ENCODE peak calls at places on chromosomes 7 and 10, in nine cellular contexts. V is dorsolateral prefrontal cortex, F is fibroblast of the aortic adventitia, A is WTC11, K is A673, O is A549, M is fibroblast of lung, X is omental fat pad, Q is left lung. N is an unnamed sample.

GRCh38 chr10:49783645-49784044 is 21.5 kb upstream of the OGDHL start:
- DNase-seq in V (no peak), F (no peak), A (no peak), K (no peak), O (no peak), M (no peak), X (no peak), Q (no peak), N (no peak)

GRCh38 chr10:108801775-108802516 is 1121.4 kb downstream of the XPNPEP1 start:
- DNase-seq in V (no peak), F (peak), A (no peak), K (no peak), O (no peak), M (peak), X (no peak), Q (no peak), N (peak)

GRCh38 chr7:92061154-92061553 is 73.1 kb downstream of the CYP51A1 start:
- DNase-seq in V (no peak), F (no peak), A (no peak), K (no peak), O (no peak), M (no peak), X (no peak), Q (no peak), N (no peak)

GRCh38 chr7:73977626-73978618 is 50.1 kb upstream of the ELN start:
- DNase-seq in V (no peak), F (peak), A (no peak), K (no peak), O (no peak), M (no peak), X (peak), Q (no peak), N (no peak)

GRCh38 chr7:43577485-43577951 is 5.4 kb upstream of the STK17A start:
- DNase-seq in V (no peak), F (peak), A (peak), K (no peak), O (no peak), M (peak), X (no peak), Q (no peak), N (no peak)

GRCh38 chr10:72337039-72337629 is 17.6 kb downstream of the DNAJB12 start:
- DNase-seq in V (peak), F (peak), A (peak), K (peak), O (peak), M (peak), X (peak), Q (peak), N (no peak)

GRCh38 chr7:42269161-42269560 is 32.2 kb upstream of the GLI3 start:
- DNase-seq in V (no peak), F (no peak), A (no peak), K (peak), O (no peak), M (no peak), X (no peak), Q (no peak), N (no peak)

GRCh38 chr7:132053871-132054270 is 497.4 kb upstream of the PODXL start:
- DNase-seq in V (no peak), F (no peak), A (no peak), K (no peak), O (no peak), M (no peak), X (no peak), Q (no peak), N (no peak)

GRCh38 chr7:107162466-107162865 is 6.3 kb upstream of the HBP1 start:
- DNase-seq in V (no peak), F (no peak), A (no peak), K (no peak), O (no peak), M (no peak), X (no peak), Q (no peak), N (no peak)

GRCh38 chr10:60943372-60944158 is 420 bp downstream of the RHOBTB1 start:
- DNase-seq in V (peak), F (peak), A (peak), K (peak), O (peak), M (peak), X (peak), Q (peak), N (no peak)

GRCh38 chr7:14850039-14850438 is 52.5 kb downstream of the DGKB start:
- DNase-seq in V (no peak), F (no peak), A (no peak), K (peak), O (no peak), M (no peak), X (no peak), Q (no peak), N (no peak)

GRCh38 chr10:35074266-35074665 is 15.9 kb downstream of the CUL2 start:
- DNase-seq in V (no peak), F (peak), A (no peak), K (no peak), O (no peak), M (no peak), X (no peak), Q (no peak), N (no peak)

GRCh38 chr7:131231381-131232220 is 96.1 kb upstream of the MKLN1 start:
- DNase-seq in V (no peak), F (peak), A (no peak), K (no peak), O (no peak), M (peak), X (no peak), Q (peak), N (peak)

GRCh38 chr10:75111906-75112703 is 649 bp downstream of the SAMD8 start:
- DNase-seq in V (peak), F (peak), A (peak), K (peak), O (peak), M (peak), X (peak), Q (peak), N (peak)

GRCh38 chr10:86130737-86131475 is 235.7 kb downstream of the GRID1 start:
- DNase-seq in V (no peak), F (no peak), A (no peak), K (no peak), O (no peak), M (no peak), X (no peak), Q (no peak), N (no peak)

GRCh38 chr10:73183882-73184281 is 16.0 kb downstream of the FAM149B1 start:
- DNase-seq in V (no peak), F (peak), A (no peak), K (no peak), O (no peak), M (no peak), X (no peak), Q (no peak), N (no peak)

GRCh38 chr7:74372060-74372408 is 81.7 kb upstream of the GTF2IRD1 start:
- DNase-seq in V (peak), F (no peak), A (no peak), K (no peak), O (no peak), M (no peak), X (no peak), Q (no peak), N (no peak)

GRCh38 chr7:36281945-36282727 is 107.5 kb upstream of the ANLN start:
- DNase-seq in V (no peak), F (peak), A (no peak), K (no peak), O (no peak), M (no peak), X (no peak), Q (no peak), N (no peak)

GRCh38 chr7:152366662-152367061 is 69.1 kb downstream of the KMT2C start:
- DNase-seq in V (no peak), F (peak), A (no peak), K (no peak), O (no peak), M (no peak), X (no peak), Q (no peak), N (no peak)

GRCh38 chr10:24820616-24821015 is 96.9 kb upstream of the ARHGAP21 start:
- DNase-seq in V (no peak), F (no peak), A (no peak), K (no peak), O (no peak), M (no peak), X (no peak), Q (no peak), N (no peak)

GRCh38 chr7:10106609-10107008 is 867.1 kb upstream of the PHF14 start:
- DNase-seq in V (no peak), F (no peak), A (no peak), K (no peak), O (no peak), M (no peak), X (no peak), Q (no peak), N (no peak)

GRCh38 chr10:8913720-8914119 is 859.2 kb downstream of the GATA3 start:
- DNase-seq in V (no peak), F (peak), A (no peak), K (no peak), O (no peak), M (peak), X (no peak), Q (no peak), N (no peak)

GRCh38 chr7:140349172-140349771 is 49.1 kb downstream of the SLC37A3 start:
- DNase-seq in V (no peak), F (peak), A (no peak), K (no peak), O (no peak), M (no peak), X (no peak), Q (no peak), N (no peak)

GRCh38 chr7:134935701-134936100 is 50.6 kb upstream of the AGBL3 start:
- DNase-seq in V (no peak), F (peak), A (no peak), K (no peak), O (no peak), M (no peak), X (no peak), Q (no peak), N (no peak)

GRCh38 chr7:14886533-14886932 is 16.0 kb downstream of the DGKB start:
- DNase-seq in V (no peak), F (no peak), A (no peak), K (no peak), O (no peak), M (no peak), X (no peak), Q (no peak), N (no peak)

GRCh38 chr7:74722045-74722603 is 51.7 kb upstream of the NCF1 start:
- DNase-seq in V (no peak), F (no peak), A (no peak), K (no peak), O (no peak), M (no peak), X (no peak), Q (no peak), N (no peak)

GRCh38 chr10:95394161-95394880 is 103.5 kb upstream of the PDLIM1 start:
- DNase-seq in V (no peak), F (no peak), A (no peak), K (no peak), O (peak), M (no peak), X (no peak), Q (no peak), N (no peak)

DNA sequence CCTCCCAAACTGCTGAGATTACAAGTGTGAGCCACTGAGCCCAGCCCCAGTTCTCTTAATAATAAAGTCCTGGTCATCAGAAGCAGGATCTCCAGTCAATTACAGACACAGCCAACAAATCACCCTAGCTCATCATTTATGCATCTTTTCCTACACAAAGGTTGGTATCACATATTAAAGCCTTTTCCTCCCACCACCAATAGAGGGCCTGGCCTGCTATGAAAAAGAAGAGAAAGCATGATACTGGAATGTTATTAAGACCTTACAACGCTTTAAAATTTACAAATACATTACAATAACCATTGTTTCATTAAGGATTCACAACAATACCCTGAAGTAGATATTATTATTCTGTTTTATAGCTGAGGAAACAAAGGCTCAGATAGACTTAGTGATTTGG is 25.9 kb downstream of the VAX1 start:
- DNase-seq in V (no peak), F (no peak), A (no peak), K (peak), O (no peak), M (no peak), X (no peak), Q (no peak), N (no peak)
- TF ChIP-seq CTCF in V (peak), F (peak), A (no peak), K (peak), O (peak), M (no peak), X (no peak), Q (no peak), N (peak)

GRCh38 chr10:116694253-116694926 is 48.0 kb downstream of the HSPA12A start:
- DNase-seq in V (no peak), F (no peak), A (peak), K (no peak), O (no peak), M (no peak), X (no peak), Q (no peak), N (no peak)
- TF ChIP-seq CTCF in V (no peak), F (no peak), A (no peak), K (no peak), O (no peak), M (no peak), X (no peak), Q (no peak), N (no peak)

GRCh38 chr10:69636626-69637550 is 6.8 kb downstream of the FAM241B start:
- DNase-seq in V (peak), F (no peak), A (peak), K (peak), O (peak), M (no peak), X (no peak), Q (no peak), N (no peak)
- TF ChIP-seq CTCF in V (peak), F (peak), A (no peak), K (peak), O (peak), M (no peak), X (no peak), Q (no peak), N (peak)

DNA sequence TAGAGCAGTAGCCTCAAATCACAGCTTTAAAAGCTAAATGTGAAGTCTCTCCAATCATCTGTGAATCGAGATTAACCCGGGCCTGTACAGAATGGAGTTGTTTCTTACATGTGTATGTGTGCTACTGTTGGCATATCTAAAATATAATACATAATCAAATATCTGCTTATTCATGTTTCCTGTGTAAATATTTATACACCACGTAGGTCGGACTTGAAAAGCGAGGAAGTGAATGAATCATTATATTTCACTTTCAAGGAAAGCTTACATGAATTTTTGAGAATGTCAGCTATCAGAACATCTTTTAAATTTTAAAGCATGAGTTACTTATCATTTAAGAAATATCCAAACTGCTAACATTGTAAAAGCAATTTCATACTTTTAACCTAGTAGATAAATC is 233.3 kb downstream of the SLC25A13 start:
- DNase-seq in V (no peak), F (peak), A (no peak), K (peak), O (no peak), M (peak), X (no peak), Q (no peak), N (no peak)
- TF ChIP-seq CTCF in V (no peak), F (no peak), A (no peak), K (no peak), O (no peak), M (no peak), X (no peak), Q (no peak), N (no peak)

DNA sequence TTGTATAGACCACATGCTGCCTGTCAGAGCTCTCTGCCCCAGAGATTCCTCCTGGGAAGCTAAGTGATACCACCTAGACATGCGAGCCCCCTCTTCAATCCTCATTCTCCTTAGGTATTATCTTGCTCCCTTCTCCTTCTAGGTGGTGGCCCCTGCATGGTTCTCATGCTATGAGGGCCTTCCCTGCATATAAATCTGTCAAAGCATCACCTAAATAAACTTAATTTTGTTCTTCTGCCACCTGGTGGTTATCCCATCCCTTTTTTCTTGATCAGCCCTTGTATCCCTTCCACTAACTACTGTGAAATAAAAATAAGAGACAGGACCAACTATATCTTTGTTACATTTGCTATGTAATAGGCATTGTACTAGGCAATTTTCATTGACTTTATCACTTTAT is 242.1 kb downstream of the CDC14C start:
- DNase-seq in V (no peak), F (no peak), A (no peak), K (peak), O (no peak), M (no peak), X (no peak), Q (no peak), N (no peak)
- TF ChIP-seq CTCF in V (no peak), F (no peak), A (peak), K (no peak), O (no peak), M (no peak), X (no peak), Q (no peak), N (no peak)

DNA sequence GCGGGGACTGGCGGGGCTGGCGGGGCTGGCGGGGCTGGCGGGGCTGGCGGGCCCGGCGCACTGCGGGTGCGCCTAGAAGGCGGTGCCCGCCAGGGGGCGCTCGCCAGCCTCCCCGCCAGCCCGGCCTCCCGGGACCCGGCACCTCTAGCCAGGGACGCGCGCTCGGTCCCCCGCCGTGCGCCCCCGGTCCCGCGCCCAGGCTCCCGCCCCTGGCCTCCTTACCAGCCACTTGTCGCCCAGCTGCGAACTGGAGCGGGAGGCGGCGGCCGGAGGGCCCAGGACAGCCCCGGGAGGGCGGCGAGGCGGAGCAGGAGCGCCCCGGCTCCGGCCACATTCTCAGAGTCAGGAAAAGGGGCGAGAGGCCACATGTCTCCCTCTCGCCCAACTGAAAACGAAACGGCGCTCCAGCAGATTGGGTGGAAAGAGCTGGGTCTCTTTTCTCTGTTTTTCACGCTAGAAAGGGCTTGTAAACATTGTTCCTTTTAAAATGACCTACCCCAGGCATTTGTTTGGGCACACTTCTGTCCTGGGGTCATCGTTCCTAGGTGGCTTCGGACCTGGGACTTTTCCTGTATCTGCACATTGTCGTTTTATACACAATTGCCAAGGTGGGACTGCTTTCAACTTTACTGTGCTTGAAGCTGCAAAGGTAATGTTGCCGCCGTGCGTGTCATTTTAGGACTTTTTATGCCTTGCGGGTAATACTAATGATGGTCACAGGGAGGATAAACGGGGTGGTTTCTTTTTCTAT is 378 bp upstream of the PRKCQ start:
- DNase-seq in V (peak), F (peak), A (peak), K (peak), O (peak), M (peak), X (peak), Q (peak), N (peak)
- TF ChIP-seq CTCF in V (peak), F (peak), A (peak), K (peak), O (peak), M (peak), X (no peak), Q (peak), N (peak)

N was measured in AG04450.